ENCODE peak calls at places on chromosomes 13 and 19, in four cellular contexts. G, N, A and H are unnamed samples.

GRCh38 chr19:55172741-55173140 is 6.3 kb upstream of the DNAAF3 start:
- DNase-seq in G (no peak), N (no peak), A (peak), H (no peak)

GRCh38 chr13:38348890-38349289 is 761 bp upstream of the UFM1 start:
- DNase-seq in G (peak), N (no peak), A (peak), H (peak)

GRCh38 chr13:46529509-46529908 is 23.5 kb upstream of the LRCH1 start:
- DNase-seq in G (no peak), N (no peak), A (no peak), H (no peak)

GRCh38 chr19:3210347-3211017 is 14.0 kb upstream of the CELF5 start:
- DNase-seq in G (peak), N (no peak), A (peak), H (peak)

GRCh38 chr13:31436478-31436877 is 236.7 kb downstream of the B3GLCT start:
- DNase-seq in G (no peak), N (no peak), A (no peak), H (no peak)

GRCh38 chr13:32390048-32390447 is 37.9 kb downstream of the N4BP2L1 start:
- DNase-seq in G (no peak), N (no peak), A (no peak), H (no peak)

GRCh38 chr19:11881151-11881800 is 6.3 kb upstream of the ZNF69 start:
- DNase-seq in G (peak), N (no peak), A (peak), H (peak)

GRCh38 chr13:96417956-96418355 is 328.0 kb downstream of the HS6ST3 start:
- DNase-seq in G (no peak), N (no peak), A (no peak), H (no peak)

GRCh38 chr13:20702945-20703784 is at the start of gene IL17D:
- DNase-seq in G (peak), N (no peak), A (peak), H (peak)

GRCh38 chr19:11581740-11582139 is 4.3 kb upstream of the ACP5 start:
- DNase-seq in G (no peak), N (no peak), A (peak), H (peak)